ENCODE peak calls at places on chromosomes 11 and 22, in nine cellular contexts. One of them, this sample, is unnamed.

GRCh38 chr22:26429458-26430238 is 588 bp downstream of the ASPHD2 start:
- DNase-seq in posterior vena cava: no peak
- DNase-seq in stimulated activated CD4-positive, alpha-beta T cell treated with anti-CD3 and anti-CD28 coated beads, Interleukin-15, amount 100 ng/mL, for 48 hours: no peak
- DNase-seq in astrocyte of the spinal cord: no peak
- DNase-seq in RKO: no peak
- DNase-seq in T-cell: no peak
- DNase-seq in RCC 7860: no peak
- DNase-seq in lung microvascular endothelial cell: no peak
- DNase-seq in type B pancreatic cell: no peak
- DNase-seq in this sample: no peak

GRCh38 chr11:37597776-37598175 is 999.7 kb upstream of the RAG2 start:
- DNase-seq in posterior vena cava: no peak
- DNase-seq in stimulated activated CD4-positive, alpha-beta T cell treated with anti-CD3 and anti-CD28 coated beads, Interleukin-15, amount 100 ng/mL, for 48 hours: no peak
- DNase-seq in astrocyte of the spinal cord: no peak
- DNase-seq in RKO: no peak
- DNase-seq in T-cell: no peak
- DNase-seq in RCC 7860: no peak
- DNase-seq in lung microvascular endothelial cell: no peak
- DNase-seq in type B pancreatic cell: no peak
- DNase-seq in this sample: no peak

GRCh38 chr11:123409886-123410549 is 20.1 kb upstream of the GRAMD1B start:
- DNase-seq in posterior vena cava: no peak
- DNase-seq in stimulated activated CD4-positive, alpha-beta T cell treated with anti-CD3 and anti-CD28 coated beads, Interleukin-15, amount 100 ng/mL, for 48 hours: no peak
- DNase-seq in astrocyte of the spinal cord: no peak
- DNase-seq in RKO: no peak
- DNase-seq in T-cell: no peak
- DNase-seq in RCC 7860: no peak
- DNase-seq in lung microvascular endothelial cell: no peak
- DNase-seq in type B pancreatic cell: no peak
- DNase-seq in this sample: no peak

GRCh38 chr11:65429069-65429681 is 6.6 kb downstream of the NEAT1 start:
- DNase-seq in posterior vena cava: no peak
- DNase-seq in stimulated activated CD4-positive, alpha-beta T cell treated with anti-CD3 and anti-CD28 coated beads, Interleukin-15, amount 100 ng/mL, for 48 hours: no peak
- DNase-seq in astrocyte of the spinal cord: peak
- DNase-seq in RKO: peak
- DNase-seq in T-cell: no peak
- DNase-seq in RCC 7860: peak
- DNase-seq in lung microvascular endothelial cell: peak
- DNase-seq in type B pancreatic cell: no peak
- DNase-seq in this sample: no peak

GRCh38 chr11:2138075-2138435 is 1.1 kb downstream of the IGF2 start:
- DNase-seq in posterior vena cava: no peak
- DNase-seq in stimulated activated CD4-positive, alpha-beta T cell treated with anti-CD3 and anti-CD28 coated beads, Interleukin-15, amount 100 ng/mL, for 48 hours: no peak
- DNase-seq in astrocyte of the spinal cord: no peak
- DNase-seq in RKO: no peak
- DNase-seq in T-cell: no peak
- DNase-seq in RCC 7860: no peak
- DNase-seq in lung microvascular endothelial cell: no peak
- DNase-seq in type B pancreatic cell: no peak
- DNase-seq in this sample: peak

GRCh38 chr11:16587670-16588069 is 150.8 kb upstream of the C11orf58 start:
- DNase-seq in posterior vena cava: no peak
- DNase-seq in stimulated activated CD4-positive, alpha-beta T cell treated with anti-CD3 and anti-CD28 coated beads, Interleukin-15, amount 100 ng/mL, for 48 hours: no peak
- DNase-seq in astrocyte of the spinal cord: no peak
- DNase-seq in RKO: no peak
- DNase-seq in T-cell: no peak
- DNase-seq in RCC 7860: no peak
- DNase-seq in lung microvascular endothelial cell: no peak
- DNase-seq in type B pancreatic cell: no peak
- DNase-seq in this sample: no peak

GRCh38 chr11:116909245-116909644 is 71.8 kb upstream of the APOA1 start:
- DNase-seq in posterior vena cava: no peak
- DNase-seq in stimulated activated CD4-positive, alpha-beta T cell treated with anti-CD3 and anti-CD28 coated beads, Interleukin-15, amount 100 ng/mL, for 48 hours: no peak
- DNase-seq in astrocyte of the spinal cord: no peak
- DNase-seq in RKO: no peak
- DNase-seq in T-cell: no peak
- DNase-seq in RCC 7860: no peak
- DNase-seq in lung microvascular endothelial cell: no peak
- DNase-seq in type B pancreatic cell: no peak
- DNase-seq in this sample: no peak

GRCh38 chr11:83235825-83236224 is 42.3 kb downstream of the ANKRD42 start:
- DNase-seq in posterior vena cava: no peak
- DNase-seq in stimulated activated CD4-positive, alpha-beta T cell treated with anti-CD3 and anti-CD28 coated beads, Interleukin-15, amount 100 ng/mL, for 48 hours: no peak
- DNase-seq in astrocyte of the spinal cord: no peak
- DNase-seq in RKO: no peak
- DNase-seq in T-cell: no peak
- DNase-seq in RCC 7860: no peak
- DNase-seq in lung microvascular endothelial cell: no peak
- DNase-seq in type B pancreatic cell: no peak
- DNase-seq in this sample: no peak

GRCh38 chr11:75429902-75430691 is 2.9 kb downstream of the KLHL35 start:
- DNase-seq in posterior vena cava: peak
- DNase-seq in stimulated activated CD4-positive, alpha-beta T cell treated with anti-CD3 and anti-CD28 coated beads, Interleukin-15, amount 100 ng/mL, for 48 hours: peak
- DNase-seq in astrocyte of the spinal cord: peak
- DNase-seq in RKO: peak
- DNase-seq in T-cell: peak
- DNase-seq in RCC 7860: no peak
- DNase-seq in lung microvascular endothelial cell: peak
- DNase-seq in type B pancreatic cell: peak
- DNase-seq in this sample: peak

GRCh38 chr22:40040927-40041326 is 46.2 kb downstream of the FAM83F start:
- DNase-seq in posterior vena cava: peak
- DNase-seq in stimulated activated CD4-positive, alpha-beta T cell treated with anti-CD3 and anti-CD28 coated beads, Interleukin-15, amount 100 ng/mL, for 48 hours: no peak
- DNase-seq in astrocyte of the spinal cord: peak
- DNase-seq in RKO: no peak
- DNase-seq in T-cell: no peak
- DNase-seq in RCC 7860: no peak
- DNase-seq in lung microvascular endothelial cell: no peak
- DNase-seq in type B pancreatic cell: no peak
- DNase-seq in this sample: peak

GRCh38 chr11:20616908-20617307 is 17.5 kb downstream of the SLC6A5 start:
- DNase-seq in posterior vena cava: no peak
- DNase-seq in stimulated activated CD4-positive, alpha-beta T cell treated with anti-CD3 and anti-CD28 coated beads, Interleukin-15, amount 100 ng/mL, for 48 hours: no peak
- DNase-seq in astrocyte of the spinal cord: no peak
- DNase-seq in RKO: no peak
- DNase-seq in T-cell: no peak
- DNase-seq in RCC 7860: no peak
- DNase-seq in lung microvascular endothelial cell: no peak
- DNase-seq in type B pancreatic cell: no peak
- DNase-seq in this sample: no peak

GRCh38 chr22:42938449-42938848 is 76.5 kb downstream of the PACSIN2 start:
- DNase-seq in posterior vena cava: no peak
- DNase-seq in stimulated activated CD4-positive, alpha-beta T cell treated with anti-CD3 and anti-CD28 coated beads, Interleukin-15, amount 100 ng/mL, for 48 hours: no peak
- DNase-seq in astrocyte of the spinal cord: no peak
- DNase-seq in RKO: no peak
- DNase-seq in T-cell: no peak
- DNase-seq in RCC 7860: no peak
- DNase-seq in lung microvascular endothelial cell: no peak
- DNase-seq in type B pancreatic cell: no peak
- DNase-seq in this sample: no peak

GRCh38 chr11:61923166-61924015 is 6.0 kb upstream of the RAB3IL1 start:
- DNase-seq in posterior vena cava: peak
- DNase-seq in stimulated activated CD4-positive, alpha-beta T cell treated with anti-CD3 and anti-CD28 coated beads, Interleukin-15, amount 100 ng/mL, for 48 hours: no peak
- DNase-seq in astrocyte of the spinal cord: peak
- DNase-seq in RKO: no peak
- DNase-seq in T-cell: no peak
- DNase-seq in RCC 7860: no peak
- DNase-seq in lung microvascular endothelial cell: peak
- DNase-seq in type B pancreatic cell: peak
- DNase-seq in this sample: peak

GRCh38 chr22:41512421-41513194 is 31.7 kb downstream of the POLR3H start:
- DNase-seq in posterior vena cava: no peak
- DNase-seq in stimulated activated CD4-positive, alpha-beta T cell treated with anti-CD3 and anti-CD28 coated beads, Interleukin-15, amount 100 ng/mL, for 48 hours: no peak
- DNase-seq in astrocyte of the spinal cord: peak
- DNase-seq in RKO: no peak
- DNase-seq in T-cell: no peak
- DNase-seq in RCC 7860: peak
- DNase-seq in lung microvascular endothelial cell: peak
- DNase-seq in type B pancreatic cell: no peak
- DNase-seq in this sample: no peak

GRCh38 chr11:133163463-133164419 is 368.6 kb downstream of the OPCML start:
- DNase-seq in posterior vena cava: no peak
- DNase-seq in stimulated activated CD4-positive, alpha-beta T cell treated with anti-CD3 and anti-CD28 coated beads, Interleukin-15, amount 100 ng/mL, for 48 hours: no peak
- DNase-seq in astrocyte of the spinal cord: peak
- DNase-seq in RKO: peak
- DNase-seq in T-cell: no peak
- DNase-seq in RCC 7860: peak
- DNase-seq in lung microvascular endothelial cell: peak
- DNase-seq in type B pancreatic cell: no peak
- DNase-seq in this sample: no peak

GRCh38 chr11:115207916-115208315 is 296.3 kb downstream of the CADM1 start:
- DNase-seq in posterior vena cava: no peak
- DNase-seq in stimulated activated CD4-positive, alpha-beta T cell treated with anti-CD3 and anti-CD28 coated beads, Interleukin-15, amount 100 ng/mL, for 48 hours: no peak
- DNase-seq in astrocyte of the spinal cord: no peak
- DNase-seq in RKO: no peak
- DNase-seq in T-cell: no peak
- DNase-seq in RCC 7860: no peak
- DNase-seq in lung microvascular endothelial cell: no peak
- DNase-seq in type B pancreatic cell: no peak
- DNase-seq in this sample: no peak

GRCh38 chr22:17260950-17261349 is 41.7 kb upstream of the ADA2 start:
- DNase-seq in posterior vena cava: no peak
- DNase-seq in stimulated activated CD4-positive, alpha-beta T cell treated with anti-CD3 and anti-CD28 coated beads, Interleukin-15, amount 100 ng/mL, for 48 hours: no peak
- DNase-seq in astrocyte of the spinal cord: no peak
- DNase-seq in RKO: no peak
- DNase-seq in T-cell: no peak
- DNase-seq in RCC 7860: no peak
- DNase-seq in lung microvascular endothelial cell: no peak
- DNase-seq in type B pancreatic cell: no peak
- DNase-seq in this sample: no peak

GRCh38 chr11:123560001-123560400 is 94.4 kb downstream of the SCN3B start:
- DNase-seq in posterior vena cava: peak
- DNase-seq in stimulated activated CD4-positive, alpha-beta T cell treated with anti-CD3 and anti-CD28 coated beads, Interleukin-15, amount 100 ng/mL, for 48 hours: no peak
- DNase-seq in astrocyte of the spinal cord: peak
- DNase-seq in RKO: no peak
- DNase-seq in T-cell: peak
- DNase-seq in RCC 7860: no peak
- DNase-seq in lung microvascular endothelial cell: peak
- DNase-seq in type B pancreatic cell: no peak
- DNase-seq in this sample: peak

GRCh38 chr11:1559103-1559951 is 12.7 kb downstream of the DUSP8 start:
- DNase-seq in posterior vena cava: peak
- DNase-seq in stimulated activated CD4-positive, alpha-beta T cell treated with anti-CD3 and anti-CD28 coated beads, Interleukin-15, amount 100 ng/mL, for 48 hours: no peak
- DNase-seq in astrocyte of the spinal cord: peak
- DNase-seq in RKO: no peak
- DNase-seq in T-cell: no peak
- DNase-seq in RCC 7860: peak
- DNase-seq in lung microvascular endothelial cell: peak
- DNase-seq in type B pancreatic cell: peak
- DNase-seq in this sample: peak

GRCh38 chr11:130549393-130549999 is 101.1 kb downstream of the ADAMTS15 start:
- DNase-seq in posterior vena cava: no peak
- DNase-seq in stimulated activated CD4-positive, alpha-beta T cell treated with anti-CD3 and anti-CD28 coated beads, Interleukin-15, amount 100 ng/mL, for 48 hours: no peak
- DNase-seq in astrocyte of the spinal cord: no peak
- DNase-seq in RKO: no peak
- DNase-seq in T-cell: no peak
- DNase-seq in RCC 7860: no peak
- DNase-seq in lung microvascular endothelial cell: no peak
- DNase-seq in type B pancreatic cell: no peak
- DNase-seq in this sample: no peak

GRCh38 chr11:64258946-64259532 is 7.7 kb downstream of the PLCB3 start:
- DNase-seq in posterior vena cava: no peak
- DNase-seq in stimulated activated CD4-positive, alpha-beta T cell treated with anti-CD3 and anti-CD28 coated beads, Interleukin-15, amount 100 ng/mL, for 48 hours: no peak
- DNase-seq in astrocyte of the spinal cord: no peak
- DNase-seq in RKO: no peak
- DNase-seq in T-cell: no peak
- DNase-seq in RCC 7860: no peak
- DNase-seq in lung microvascular endothelial cell: no peak
- DNase-seq in type B pancreatic cell: no peak
- DNase-seq in this sample: peak